ENCODE peak calls at places on chromosomes 12 and 14, in nine cellular contexts. C is right lobe of liver; J is lung; K is heart right ventricle; P is Caco-2; W is heart left ventricle; Y is CD8-positive, alpha-beta memory T cell; L is fibroblast of lung; N is cardiac muscle cell. Q is an unnamed sample. For H3K27me3, the result is how much of the 10 kb centered on the place peaks cover.

GRCh38 chr12:66776974-66777373 is 98.1 kb upstream of the GRIP1 start:
- DNase-seq in C (no peak), J (no peak), N (no peak), Y (peak), P (no peak), W (no peak), K (no peak), L (no peak), Q (no peak)

GRCh38 chr12:89559753-89560152 is 33.9 kb upstream of the POC1B start:
- DNase-seq in C (no peak), W (no peak), L (no peak), K (no peak), J (no peak), P (no peak), Y (no peak), N (no peak), Q (no peak)

GRCh38 chr14:102011631-102012030 is 47.3 kb downstream of the DYNC1H1 start:
- DNase-seq in K (no peak), C (no peak), N (no peak), W (no peak), P (no peak), Y (no peak), J (no peak), L (no peak), Q (no peak)

GRCh38 chr14:102181187-102181586 is 41.5 kb downstream of the WDR20 start:
- DNase-seq in P (no peak), W (no peak), Y (no peak), L (no peak), N (no peak), K (no peak), J (no peak), C (no peak), Q (no peak)

GRCh38 chr14:53378142-53378541 is 225.0 kb upstream of the DDHD1 start:
- DNase-seq in L (no peak), W (no peak), Y (no peak), K (no peak), N (no peak), C (no peak), P (no peak), J (no peak), Q (no peak)

GRCh38 chr14:72961579-72962335 is 35.5 kb downstream of the DCAF4 start:
- DNase-seq in Y (no peak), C (no peak), J (no peak), K (no peak), P (no peak), L (peak), W (no peak), N (no peak), Q (no peak)

GRCh38 chr14:39230416-39230815 is 3.3 kb upstream of the MIA2 start:
- DNase-seq in W (no peak), C (no peak), L (peak), J (no peak), K (no peak), N (peak), Y (no peak), P (no peak), Q (no peak)

GRCh38 chr14:77485901-77486678 is 12.5 kb downstream of the ISM2 start:
- DNase-seq in K (no peak), L (peak), W (no peak), Y (no peak), J (no peak), N (no peak), P (no peak), C (no peak), Q (no peak)

GRCh38 chr14:83887871-83888270 is 1642.1 kb upstream of the FLRT2 start:
- DNase-seq in K (no peak), P (no peak), N (no peak), J (no peak), Y (no peak), L (no peak), W (no peak), C (no peak), Q (no peak)

GRCh38 chr14:89669209-89669608 is 252.2 kb upstream of the FOXN3 start:
- DNase-seq in J (no peak), W (no peak), L (no peak), Y (no peak), C (no peak), N (no peak), P (no peak), K (peak), Q (no peak)

GRCh38 chr14:94378527-94379290 is 9.7 kb downstream of the SERPINA1 start:
- DNase-seq in P (no peak), J (no peak), C (peak), L (no peak), W (no peak), Y (no peak), N (no peak), K (no peak), Q (no peak)

GRCh38 chr14:87896393-87897380 is 96.3 kb downstream of the GALC start:
- DNase-seq in L (peak), J (no peak), Y (no peak), C (no peak), K (peak), W (no peak), P (peak), N (peak), Q (no peak)

GRCh38 chr12:107131832-107132616 is 38.7 kb upstream of the CRY1 start:
- DNase-seq in W (no peak), L (peak), C (no peak), Y (no peak), P (peak), J (no peak), N (peak), K (peak), Q (no peak)

GRCh38 chr12:101076940-101077351 is 133.1 kb downstream of the SLC5A8 start:
- DNase-seq in C (no peak), Y (no peak), N (peak), J (no peak), W (no peak), L (peak), K (no peak), P (no peak), Q (no peak)

GRCh38 chr14:91396959-91397815 is 20.4 kb downstream of the CCDC88C start:
- DNase-seq in N (no peak), Y (no peak), P (no peak), K (no peak), J (peak), L (no peak), C (no peak), W (no peak), Q (peak)

GRCh38 chr12:3295225-3295624 is 195.8 kb upstream of the PRMT8 start:
- DNase-seq in N (no peak), C (no peak), P (no peak), J (no peak), W (no peak), L (no peak), Y (no peak), K (no peak), Q (no peak)

GRCh38 chr12:3295648-3296408 is 195.2 kb upstream of the PRMT8 start:
- DNase-seq in C (no peak), N (peak), P (no peak), Y (no peak), K (peak), J (peak), L (no peak), W (no peak), Q (no peak)

GRCh38 chr12:3298603-3299002 is 192.4 kb upstream of the PRMT8 start:
- DNase-seq in N (no peak), K (no peak), C (no peak), J (no peak), P (no peak), L (no peak), Y (no peak), W (no peak), Q (no peak)

GRCh38 chr12:3294481-3294911 is 196.5 kb upstream of the PRMT8 start:
- DNase-seq in N (no peak), K (no peak), C (no peak), P (no peak), L (no peak), W (no peak), Y (no peak), J (no peak), Q (no peak)

GRCh38 chr12:3296409-3296701 is 194.6 kb upstream of the PRMT8 start:
- DNase-seq in Y (no peak), K (no peak), N (no peak), J (no peak), P (no peak), L (no peak), W (no peak), C (no peak), Q (no peak)
- H3K4me3 ChIP-seq in Y (no peak), K (no peak), N (no peak), J (no peak), P (no peak), L (no peak), W (no peak), C (no peak), Q (no peak)

GRCh38 chr14:64841772-64842490 is 37.8 kb downstream of the SPTB start:
- DNase-seq in W (peak), K (peak), C (no peak), J (no peak), N (no peak), L (peak), Y (no peak), P (no peak), Q (no peak)

GRCh38 chr14:64844272-64844671 is 35.4 kb downstream of the SPTB start:
- DNase-seq in W (no peak), C (no peak), L (no peak), P (no peak), J (no peak), N (no peak), K (no peak), Y (no peak), Q (no peak)

GRCh38 chr14:64845878-64846277 is 33.8 kb downstream of the SPTB start:
- DNase-seq in K (no peak), P (no peak), J (no peak), L (peak), N (no peak), Y (no peak), W (no peak), C (no peak), Q (no peak)

GRCh38 chr14:64848239-64848638 is 31.5 kb downstream of the SPTB start:
- DNase-seq in J (no peak), P (no peak), L (no peak), W (no peak), Y (no peak), N (no peak), K (no peak), C (no peak), Q (no peak)

GRCh38 chr14:64844993-64845536 is 34.6 kb downstream of the SPTB start:
- DNase-seq in Y (no peak), J (no peak), P (no peak), K (no peak), C (no peak), N (no peak), W (no peak), L (no peak), Q (no peak)
- H3K27me3 ChIP-seq in Y (under half), J (under half), P (under half), K (under half), C (under half), N (under half), W (under half), L (under half), Q (under half)

GRCh38 chr14:22748691-22749090 is 17.8 kb upstream of the OXA1L start:
- DNase-seq in N (no peak), J (no peak), Y (no peak), W (no peak), P (no peak), K (no peak), L (no peak), C (no peak), Q (no peak)
- H3K4me3 ChIP-seq in N (no peak), J (no peak), Y (no peak), W (no peak), P (no peak), K (no peak), L (no peak), C (no peak), Q (no peak)

DNA sequence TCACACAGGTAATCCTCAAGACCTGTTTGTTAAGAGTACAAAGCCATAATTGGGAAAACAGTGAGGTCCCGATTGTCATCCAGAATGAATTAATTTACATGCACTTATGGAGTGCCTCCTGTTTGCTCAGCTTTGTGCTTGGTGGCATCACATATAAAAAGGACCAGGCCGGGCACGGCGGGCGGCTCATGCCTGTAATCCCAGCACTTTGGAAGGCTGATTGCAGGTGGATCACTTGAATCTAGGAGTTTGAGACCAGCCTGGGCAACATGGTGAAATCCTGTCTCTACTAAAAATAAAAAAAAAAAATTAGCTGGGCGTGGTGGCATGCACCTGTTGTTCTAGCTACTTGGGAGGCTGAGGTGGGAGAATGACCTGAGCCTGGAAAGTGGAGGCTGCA is 247.4 kb downstream of the CACNA1C start:
- DNase-seq in P (no peak), N (no peak), Y (no peak), L (no peak), J (no peak), C (no peak), W (no peak), K (no peak), Q (no peak)
- H3K27me3 ChIP-seq in P (under half), N (under half), Y (under half), L (under half), J (under half), C (under half), W (under half), K (under half), Q (under half)

GRCh38 chr14:69571879-69572633 is 2.6 kb downstream of the CCDC177 start:
- DNase-seq in K (no peak), J (no peak), P (peak), W (no peak), L (peak), C (peak), N (peak), Y (no peak), Q (no peak)

GRCh38 chr14:69572634-69573135 is 2.0 kb downstream of the CCDC177 start:
- DNase-seq in K (no peak), P (no peak), C (no peak), Y (no peak), W (peak), N (peak), L (no peak), J (no peak), Q (no peak)

GRCh38 chr14:69569859-69570258 is 4.8 kb downstream of the CCDC177 start:
- DNase-seq in C (no peak), L (no peak), Y (no peak), P (peak), W (no peak), J (no peak), K (no peak), N (no peak), Q (no peak)

GRCh38 chr14:69570836-69571330 is 3.8 kb downstream of the CCDC177 start:
- DNase-seq in N (no peak), J (no peak), W (no peak), P (no peak), C (no peak), K (no peak), Y (no peak), L (no peak), Q (no peak)

GRCh38 chr14:69571449-69571878 is 3.2 kb downstream of the CCDC177 start:
- DNase-seq in W (peak), Y (no peak), P (no peak), L (no peak), C (no peak), J (no peak), N (peak), K (no peak), Q (no peak)
- H3K4me3 ChIP-seq in W (peak), Y (no peak), P (peak), L (no peak), C (peak), J (no peak), N (peak), K (peak), Q (no peak)

GRCh38 chr12:93847517-93848452 is 170.6 kb downstream of the CRADD start:
- DNase-seq in C (no peak), W (no peak), K (no peak), N (no peak), P (no peak), Y (no peak), L (no peak), J (no peak), Q (no peak)
- H3K27me3 ChIP-seq in C (under half), W (under half), K (under half), N (under half), P (under half), Y (under half), L (under half), J (under half), Q (under half)

DNA sequence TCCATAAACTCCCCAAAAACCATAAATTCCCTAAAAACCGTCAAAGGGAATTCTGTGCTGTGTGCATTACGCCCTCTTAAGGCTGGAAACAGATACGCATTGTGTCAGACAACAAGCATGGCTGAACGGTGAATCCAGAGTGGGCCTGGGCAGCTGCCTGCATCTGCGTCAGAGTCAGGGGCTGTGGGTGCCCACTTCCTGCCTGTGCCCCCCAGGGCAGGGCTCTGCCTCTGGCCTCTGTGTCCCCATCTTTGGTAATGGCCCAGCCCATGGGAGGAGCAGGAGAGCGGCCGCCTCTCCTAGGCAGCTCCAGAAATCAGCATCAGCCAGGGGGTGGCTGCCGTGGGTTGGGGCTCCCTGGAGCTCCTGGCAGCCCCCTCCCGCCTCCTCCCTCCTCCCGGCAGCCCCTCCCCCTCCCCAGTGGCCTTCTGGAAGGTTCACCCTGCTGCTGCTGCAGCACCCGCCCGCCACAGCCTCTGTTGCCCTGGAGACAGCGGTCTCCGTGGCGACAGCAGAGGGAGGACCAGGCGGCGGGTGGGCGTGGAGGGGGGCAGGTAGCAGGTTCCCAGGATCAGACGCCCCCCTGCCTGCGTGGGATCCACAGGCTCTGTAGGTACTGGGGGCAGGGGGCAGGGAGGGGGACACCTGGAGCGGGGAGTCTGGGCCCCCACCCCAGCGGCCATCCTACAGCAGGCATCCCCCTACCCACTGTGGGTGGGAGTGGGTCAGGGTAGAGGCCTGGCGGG is 5.9 kb downstream of the MMP17 start:
- DNase-seq in J (no peak), L (peak), K (no peak), W (no peak), N (peak), P (no peak), Y (no peak), C (no peak), Q (no peak)
- H3K4me3 ChIP-seq in J (no peak), L (no peak), K (no peak), W (no peak), N (no peak), P (no peak), Y (no peak), C (no peak), Q (no peak)

GRCh38 chr14:54667026-54667744 is 100.3 kb downstream of the SAMD4A start:
- DNase-seq in J (no peak), C (no peak), Y (no peak), N (no peak), L (no peak), K (no peak), P (no peak), W (no peak), Q (no peak)
- H3K27me3 ChIP-seq in J (under half), C (under half), Y (under half), N (under half), L (under half), K (under half), P (under half), W (under half), Q (under half)

DNA sequence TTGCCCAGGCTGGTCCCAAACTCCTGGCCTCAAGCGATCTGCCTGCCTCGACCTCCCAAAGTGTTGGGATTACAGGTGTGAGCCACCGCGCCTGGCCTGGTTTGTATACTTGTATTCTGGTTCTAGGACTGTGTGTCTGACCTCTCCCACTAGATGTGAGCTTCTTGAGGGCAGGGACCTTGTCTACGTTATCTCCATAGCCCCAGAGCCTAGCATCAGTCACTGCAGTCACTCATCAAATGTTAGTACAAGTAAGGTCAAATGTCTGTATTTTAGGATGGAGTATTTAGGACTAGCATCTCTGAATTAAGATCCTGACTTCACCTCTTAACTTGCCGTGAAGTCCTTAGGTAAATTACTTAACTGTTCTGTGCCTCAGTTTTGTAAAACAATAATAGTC is 2.9 kb downstream of the RILPL2 start:
- DNase-seq in P (no peak), W (no peak), N (no peak), K (no peak), Y (no peak), C (no peak), J (no peak), L (no peak), Q (no peak)
- H3K4me3 ChIP-seq in P (no peak), W (peak), N (no peak), K (no peak), Y (peak), C (no peak), J (peak), L (no peak), Q (no peak)

Q was measured in Peyer's patch.